ENCODE peak calls at places on chromosome 10, in four cellular contexts. I is islet precursor cell, D is posterior cingulate gyrus, T is NCI-H1694 treated with DMSO at 0.1 percent for 48 hours. K is an unnamed sample.
A peak's percentile ranks its signal among the peaks of the same experiment; 100 is the strongest.

GRCh38 chr10:110007171-110007700 is 548 bp upstream of the ADD3 start:
- DNase-seq in I (no peak), D (no peak), T (no peak), K (peak; percentile 59)

GRCh38 chr10:14449293-14449815 is 118.6 kb upstream of the FRMD4A start:
- DNase-seq in I (no peak), D (no peak), T (no peak), K (no peak)

GRCh38 chr10:73799899-73800559 is 11.4 kb downstream of the NDST2 start:
- DNase-seq in I (no peak), D (no peak), T (no peak), K (no peak)

GRCh38 chr10:110525349-110526260 is 27.9 kb downstream of the DUSP5 start:
- DNase-seq in I (no peak), D (no peak), T (no peak), K (peak; percentile 86)

GRCh38 chr10:22666287-22667092 is 47.9 kb downstream of the PIP4K2A start:
- DNase-seq in I (no peak), D (no peak), T (no peak), K (no peak)

GRCh38 chr10:114638874-114639625 is 19.0 kb downstream of the ABLIM1 start:
- DNase-seq in I (no peak), D (no peak), T (no peak), K (peak; percentile 46)

GRCh38 chr10:59018977-59019376 is 157.5 kb upstream of the PHYHIPL start:
- DNase-seq in I (no peak), D (no peak), T (no peak), K (no peak)

GRCh38 chr10:128892005-128892404 is 575.0 kb upstream of the MGMT start:
- DNase-seq in I (peak; percentile 13), D (no peak), T (no peak), K (no peak)

GRCh38 chr10:71288461-71288860 is 30.6 kb upstream of the SLC29A3 start:
- DNase-seq in I (no peak), D (no peak), T (no peak), K (no peak)

GRCh38 chr10:31702005-31702404 is 226.6 kb downstream of the ARHGAP12 start:
- DNase-seq in I (no peak), D (no peak), T (no peak), K (no peak)

K was measured in ELR.